ENCODE peak calls at places on chromosome 6, in nine cellular contexts. B is foreskin fibroblast; L is AG08396; V is psoas muscle; Z is naive thymus-derived CD8-positive, alpha-beta T cell; R is lung; E is Right ventricle myocardium inferior; M is cerebellar cortex; A is lower lobe of right lung. S is an unnamed sample.

GRCh38 chr6:105982761-105983600 is 103.2 kb upstream of the PRDM1 start:
- DNase-seq in B (no peak), L (no peak), V (no peak), Z (no peak), R (no peak), E (no peak), M (no peak), A (no peak), S (no peak)

GRCh38 chr6:10441004-10441654 is 26.3 kb upstream of the TFAP2A start:
- DNase-seq in B (peak), L (peak), V (no peak), Z (no peak), R (peak), E (no peak), M (no peak), A (no peak), S (no peak)

GRCh38 chr6:69758214-69758613 is 38.6 kb downstream of the LMBRD1 start:
- DNase-seq in B (no peak), L (no peak), V (no peak), Z (no peak), R (no peak), E (no peak), M (no peak), A (no peak), S (no peak)

GRCh38 chr6:1044040-1044836 is 267.7 kb upstream of the FOXQ1 start:
- DNase-seq in B (no peak), L (no peak), V (no peak), Z (no peak), R (no peak), E (no peak), M (no peak), A (no peak), S (no peak)

GRCh38 chr6:6911391-6911790 is 196.4 kb upstream of the RREB1 start:
- DNase-seq in B (no peak), L (no peak), V (no peak), Z (no peak), R (no peak), E (no peak), M (no peak), A (no peak), S (no peak)

GRCh38 chr6:50185006-50185405 is 135.3 kb upstream of the DEFB112 start:
- DNase-seq in B (no peak), L (no peak), V (no peak), Z (no peak), R (no peak), E (no peak), M (peak), A (no peak), S (no peak)

GRCh38 chr6:116265081-116265829 is 11.4 kb upstream of the TSPYL4 start:
- DNase-seq in B (peak), L (no peak), V (no peak), Z (no peak), R (no peak), E (peak), M (no peak), A (no peak), S (peak)

GRCh38 chr6:11926594-11927407 is 85.3 kb upstream of the HIVEP1 start:
- DNase-seq in B (no peak), L (no peak), V (no peak), Z (no peak), R (no peak), E (no peak), M (no peak), A (no peak), S (no peak)

GRCh38 chr6:27791182-27791939 is 120.8 kb downstream of the OR2B2 start:
- DNase-seq in B (peak), L (peak), V (peak), Z (no peak), R (peak), E (no peak), M (peak), A (no peak), S (peak)

S was measured in right cardiac atrium.